ENCODE peak calls at places on chromosome 11, in seven cellular contexts. L is activated CD8-positive, alpha-beta memory T cell treated with anti-CD3 and anti-CD28 coated beads for 48 hours; B is caudate nucleus; N is Right ventricle myocardium superior; Y is kidney tubule cell; T is stimulated activated CD4-positive, alpha-beta T cell treated with anti-CD3 and anti-CD28 coated beads, Interleukin-12 subunit alpha, Interleukin-12 subunit beta, amount 100 ng/mL, for 4 hours; C is AG09309. K is an unnamed sample.

GRCh38 chr11:67248653-67249052 is 17.6 kb upstream of the GRK2 start:
- DNase-seq in L (no peak), B (no peak), N (peak), Y (peak), T (no peak), C (no peak), K (no peak)

GRCh38 chr11:88415495-88415894 is 78.0 kb upstream of the CTSC start:
- DNase-seq in L (no peak), B (no peak), N (no peak), Y (no peak), T (no peak), C (no peak), K (no peak)

GRCh38 chr11:76335827-76336226 is 45.1 kb downstream of the THAP12 start:
- DNase-seq in L (no peak), B (no peak), N (no peak), Y (no peak), T (no peak), C (no peak), K (no peak)

GRCh38 chr11:118930152-118930712 is 4.5 kb upstream of the BCL9L start:
- DNase-seq in L (no peak), B (no peak), N (peak), Y (peak), T (peak), C (no peak), K (peak)

GRCh38 chr11:69611548-69612526 is 29.1 kb upstream of the CCND1 start:
- DNase-seq in L (no peak), B (no peak), N (no peak), Y (no peak), T (no peak), C (no peak), K (no peak)

GRCh38 chr11:116035972-116036371 is 531.8 kb upstream of the CADM1 start:
- DNase-seq in L (no peak), B (no peak), N (no peak), Y (no peak), T (no peak), C (no peak), K (no peak)

GRCh38 chr11:112012877-112013276 is 12.3 kb upstream of the DLAT start:
- DNase-seq in L (no peak), B (no peak), N (no peak), Y (no peak), T (no peak), C (no peak), K (no peak)

GRCh38 chr11:27331984-27332383 is 31.0 kb downstream of the CCDC34 start:
- DNase-seq in L (no peak), B (no peak), N (no peak), Y (no peak), T (no peak), C (no peak), K (no peak)

GRCh38 chr11:61922539-61922938 is 5.2 kb upstream of the RAB3IL1 start:
- DNase-seq in L (no peak), B (no peak), N (peak), Y (no peak), T (no peak), C (peak), K (no peak)

GRCh38 chr11:834371-835316 is 1.9 kb downstream of the CD151 start:
- DNase-seq in L (no peak), B (no peak), N (peak), Y (peak), T (no peak), C (no peak), K (no peak)

GRCh38 chr11:86574493-86575207 is 97.8 kb downstream of the ME3 start:
- DNase-seq in L (no peak), B (no peak), N (no peak), Y (peak), T (no peak), C (no peak), K (no peak)

GRCh38 chr11:104254347-104254746 is 90.4 kb upstream of the PDGFD start:
- DNase-seq in L (no peak), B (no peak), N (no peak), Y (peak), T (peak), C (no peak), K (peak)

GRCh38 chr11:2380807-2381350 is 3.8 kb downstream of the CD81 start:
- DNase-seq in L (no peak), B (no peak), N (peak), Y (no peak), T (no peak), C (no peak), K (no peak)

GRCh38 chr11:93025558-93026255 is 56.3 kb downstream of the MTNR1B start:
- DNase-seq in L (no peak), B (no peak), N (no peak), Y (peak), T (no peak), C (no peak), K (no peak)

GRCh38 chr11:110173775-110174644 is 80.8 kb downstream of the ZC3H12C start:
- DNase-seq in L (peak), B (peak), N (peak), Y (peak), T (peak), C (no peak), K (peak)

GRCh38 chr11:12846766-12847615 is 162.1 kb upstream of the RASSF10 start:
- DNase-seq in L (no peak), B (no peak), N (no peak), Y (peak), T (no peak), C (no peak), K (no peak)

GRCh38 chr11:73235236-73235786 is 17.2 kb downstream of the P2RY2 start:
- DNase-seq in L (no peak), B (no peak), N (no peak), Y (no peak), T (no peak), C (no peak), K (no peak)

GRCh38 chr11:13942908-13943505 is 19.5 kb upstream of the SPON1 start:
- DNase-seq in L (no peak), B (no peak), N (no peak), Y (peak), T (no peak), C (peak), K (no peak)

GRCh38 chr11:1736447-1736992 is 13.9 kb downstream of the IFITM10 start:
- DNase-seq in L (no peak), B (no peak), N (no peak), Y (no peak), T (no peak), C (no peak), K (no peak)

GRCh38 chr11:26287067-26287518 is 44.8 kb upstream of the ANO3 start:
- DNase-seq in L (no peak), B (no peak), N (no peak), Y (peak), T (no peak), C (no peak), K (no peak)

GRCh38 chr11:131038597-131038996 is 122.3 kb upstream of the SNX19 start:
- DNase-seq in L (no peak), B (no peak), N (no peak), Y (peak), T (no peak), C (no peak), K (no peak)

GRCh38 chr11:114166389-114166788 is 106.9 kb downstream of the ZBTB16 start:
- DNase-seq in L (no peak), B (no peak), N (no peak), Y (no peak), T (no peak), C (no peak), K (no peak)

GRCh38 chr11:18836415-18836814 is 44.8 kb upstream of the PTPN5 start:
- DNase-seq in L (no peak), B (no peak), N (no peak), Y (peak), T (no peak), C (no peak), K (no peak)

GRCh38 chr11:89625171-89625570 is 84.9 kb upstream of the TRIM77 start:
- DNase-seq in L (no peak), B (no peak), N (no peak), Y (no peak), T (no peak), C (no peak), K (no peak)

GRCh38 chr11:115665345-115665901 is 161.2 kb upstream of the CADM1 start:
- DNase-seq in L (no peak), B (no peak), N (no peak), Y (no peak), T (no peak), C (no peak), K (peak)

GRCh38 chr11:14904745-14905103 is 12.7 kb upstream of the CYP2R1 start:
- DNase-seq in L (peak), B (peak), N (peak), Y (peak), T (peak), C (no peak), K (no peak)

GRCh38 chr11:8793114-8793777 is 110.7 kb downstream of the RPL27A start:
- DNase-seq in L (no peak), B (no peak), N (no peak), Y (no peak), T (no peak), C (no peak), K (no peak)

GRCh38 chr11:57649826-57650738 is at the start of gene YPEL4:
- DNase-seq in L (no peak), B (peak), N (no peak), Y (peak), T (peak), C (no peak), K (no peak)

GRCh38 chr11:117072517-117073218 is 25.6 kb downstream of the SIK3 start:
- DNase-seq in L (no peak), B (no peak), N (no peak), Y (peak), T (no peak), C (peak), K (no peak)

GRCh38 chr11:77402218-77402556 is 71.7 kb downstream of the PAK1 start:
- DNase-seq in L (no peak), B (no peak), N (no peak), Y (no peak), T (no peak), C (no peak), K (no peak)

GRCh38 chr11:22065472-22065871 is 127.4 kb upstream of the ANO5 start:
- DNase-seq in L (no peak), B (no peak), N (no peak), Y (no peak), T (no peak), C (no peak), K (no peak)

GRCh38 chr11:112694244-112694643 is 267.0 kb upstream of the NCAM1 start:
- DNase-seq in L (no peak), B (no peak), N (no peak), Y (no peak), T (no peak), C (no peak), K (no peak)

GRCh38 chr11:11849127-11849746 is 7.5 kb downstream of the USP47 start:
- DNase-seq in L (no peak), B (no peak), N (peak), Y (peak), T (peak), C (no peak), K (peak)

GRCh38 chr11:261624-262023 is 16.6 kb upstream of the NLRP6 start:
- DNase-seq in L (no peak), B (no peak), N (no peak), Y (no peak), T (no peak), C (no peak), K (no peak)

GRCh38 chr11:69992943-69993694 is 85.0 kb upstream of the ANO1 start:
- DNase-seq in L (no peak), B (no peak), N (no peak), Y (no peak), T (no peak), C (no peak), K (no peak)

GRCh38 chr11:61460474-61460881 is 30.6 kb downstream of the SDHAF2 start:
- DNase-seq in L (no peak), B (no peak), N (no peak), Y (no peak), T (no peak), C (no peak), K (no peak)

GRCh38 chr11:22190827-22191463 is 1.9 kb upstream of the ANO5 start:
- DNase-seq in L (no peak), B (no peak), N (no peak), Y (no peak), T (no peak), C (no peak), K (no peak)